ENCODE peak calls at places on chromosome 7, in four cellular contexts. I is left colon, E is tibial nerve, X is HEK293T. Y is an unnamed sample.
A peak's percentile ranks its signal among the peaks of the same experiment; 100 is the strongest.

GRCh38 chr7:146764458-146764857 is 647.9 kb downstream of the CNTNAP2 start:
- DNase-seq in I (no peak), E (no peak), X (no peak), Y (no peak)

GRCh38 chr7:482521-483083 is 37.0 kb downstream of the PDGFA start:
- DNase-seq in I (no peak), E (no peak), X (no peak), Y (no peak)

GRCh38 chr7:46319841-46320240 is 398.8 kb upstream of the IGFBP3 start:
- DNase-seq in I (no peak), E (no peak), X (no peak), Y (no peak)

GRCh38 chr7:29113384-29114102 is 32.8 kb downstream of the CPVL start:
- DNase-seq in I (no peak), E (no peak), X (peak; percentile 32), Y (no peak)

GRCh38 chr7:15199482-15199881 is 296.9 kb upstream of the DGKB start:
- DNase-seq in I (no peak), E (no peak), X (no peak), Y (no peak)

GRCh38 chr7:16343612-16344011 is 77.7 kb downstream of the CRPPA start:
- DNase-seq in I (no peak), E (no peak), X (no peak), Y (no peak)

GRCh38 chr7:129689995-129690581 is 78.6 kb downstream of the NRF1 start:
- DNase-seq in I (no peak), E (no peak), X (no peak), Y (no peak)

GRCh38 chr7:155813125-155813524 is 862 bp upstream of the SHH start:
- DNase-seq in I (no peak), E (no peak), X (no peak), Y (no peak)

GRCh38 chr7:1696671-1697498 is 26.8 kb downstream of the ELFN1 start:
- DNase-seq in I (peak; percentile 11), E (no peak), X (no peak), Y (no peak)

GRCh38 chr7:39465055-39465929 is 100.9 kb upstream of the YAE1 start:
- DNase-seq in I (no peak), E (peak; percentile 16), X (peak; percentile 60), Y (peak; percentile 28)

GRCh38 chr7:46146454-46147255 is 225.6 kb upstream of the IGFBP3 start:
- DNase-seq in I (no peak), E (no peak), X (no peak), Y (no peak)